ENCODE peak calls at places on chromosome 1, in ten cellular contexts. B is HFFc6; N is PC-3; M is stimulated activated CD8-positive, alpha-beta memory T cell treated with anti-CD3 and anti-CD28 coated beads, Interleukin-15, amount 100 ng/mL, for 1 hour; W is DMS 273 treated with DMSO at 0.1 percent for 48 hours; V is left cardiac atrium; E is NCI-H524 treated with DMSO at 0.1 percent for 48 hours; L is AG09309; T is T-helper 1 cell; I is HEK293T. D is an unnamed sample.

GRCh38 chr1:80929868-80930508 is 870.7 kb upstream of the ADGRL2 start:
- DNase-seq in B (no peak), N (no peak), M (no peak), W (no peak), V (no peak), E (no peak), L (no peak), T (no peak), I (no peak), D (no peak)

GRCh38 chr1:88983791-88984552 is 8.5 kb downstream of the KYAT3 start:
- DNase-seq in B (peak; percentile 58), N (peak; percentile 84), M (no peak), W (no peak), V (no peak), E (no peak), L (no peak), T (peak; percentile 30), I (peak; percentile 22), D (no peak)

GRCh38 chr1:184242507-184242943 is 144.3 kb upstream of the C1orf21 start:
- DNase-seq in B (peak; percentile 29), N (peak; percentile 62), M (no peak), W (no peak), V (no peak), E (no peak), L (peak; percentile 13), T (no peak), I (peak; percentile 26), D (no peak)

GRCh38 chr1:1827089-1827433 is 48.8 kb upstream of the NADK start:
- DNase-seq in B (no peak), N (no peak), M (no peak), W (no peak), V (no peak), E (no peak), L (no peak), T (no peak), I (no peak), D (no peak)

GRCh38 chr1:236608930-236609726 is 4.8 kb upstream of the HEATR1 start:
- DNase-seq in B (peak; percentile 50), N (peak; percentile 52), M (no peak), W (peak; percentile 10), V (peak; percentile 54), E (no peak), L (peak; percentile 13), T (no peak), I (peak; percentile 70), D (peak; percentile 73)

GRCh38 chr1:187244623-187245022 is 415.9 kb downstream of the PLA2G4A start:
- DNase-seq in B (no peak), N (peak; percentile 56), M (no peak), W (peak; percentile 17), V (no peak), E (no peak), L (no peak), T (no peak), I (no peak), D (peak; percentile 18)

GRCh38 chr1:184223216-184223615 is 163.6 kb upstream of the C1orf21 start:
- DNase-seq in B (no peak), N (peak; percentile 72), M (no peak), W (no peak), V (no peak), E (no peak), L (no peak), T (no peak), I (no peak), D (no peak)

GRCh38 chr1:151494741-151495281 is 16.4 kb upstream of the CGN start:
- DNase-seq in B (peak; percentile 55), N (peak; percentile 92), M (no peak), W (peak; percentile 28), V (no peak), E (no peak), L (peak; percentile 39), T (no peak), I (no peak), D (no peak)

GRCh38 chr1:202160377-202160940 is at the start of gene PTPN7:
- DNase-seq in B (no peak), N (no peak), M (peak; percentile 78), W (peak; percentile 12), V (no peak), E (no peak), L (no peak), T (peak; percentile 69), I (no peak), D (no peak)

GRCh38 chr1:167518331-167518700 is at the start of gene CD247:
- DNase-seq in B (no peak), N (no peak), M (peak; percentile 56), W (no peak), V (no peak), E (no peak), L (no peak), T (peak; percentile 71), I (no peak), D (no peak)

GRCh38 chr1:3869751-3870301 is 12.6 kb downstream of the DFFB start:
- DNase-seq in B (no peak), N (no peak), M (no peak), W (no peak), V (no peak), E (no peak), L (no peak), T (no peak), I (peak; percentile 21), D (no peak)

GRCh38 chr1:41365772-41366427 is 4.7 kb downstream of the FOXO6 start:
- DNase-seq in B (no peak), N (no peak), M (no peak), W (peak; percentile 100), V (no peak), E (peak; percentile 24), L (no peak), T (no peak), I (no peak), D (no peak)

GRCh38 chr1:208201241-208201640 is 42.9 kb downstream of the PLXNA2 start:
- DNase-seq in B (peak; percentile 92), N (peak; percentile 98), M (no peak), W (no peak), V (peak; percentile 78), E (no peak), L (peak; percentile 67), T (no peak), I (no peak), D (no peak)

GRCh38 chr1:16351449-16351993 is 759 bp downstream of the FBXO42 start:
- DNase-seq in B (no peak), N (peak; percentile 42), M (no peak), W (no peak), V (no peak), E (no peak), L (no peak), T (no peak), I (no peak), D (no peak)

GRCh38 chr1:91374086-91374485 is 30.6 kb downstream of the HFM1 start:
- DNase-seq in B (no peak), N (no peak), M (no peak), W (no peak), V (no peak), E (no peak), L (no peak), T (no peak), I (no peak), D (no peak)

GRCh38 chr1:181208967-181209366 is 120.5 kb downstream of the IER5 start:
- DNase-seq in B (no peak), N (no peak), M (no peak), W (peak; percentile 94), V (no peak), E (peak; percentile 70), L (no peak), T (no peak), I (no peak), D (no peak)

GRCh38 chr1:16215882-16216753 is 3.7 kb upstream of the ARHGEF19 start:
- DNase-seq in B (peak; percentile 28), N (peak; percentile 82), M (no peak), W (peak; percentile 23), V (peak; percentile 94), E (no peak), L (peak; percentile 4), T (peak; percentile 52), I (peak; percentile 94), D (no peak)

GRCh38 chr1:16091296-16091695 is 17.8 kb upstream of the FAM131C start:
- DNase-seq in B (no peak), N (peak; percentile 64), M (no peak), W (no peak), V (no peak), E (no peak), L (no peak), T (no peak), I (no peak), D (no peak)

GRCh38 chr1:64077281-64077940 is 126.0 kb upstream of the UBE2U start:
- DNase-seq in B (no peak), N (no peak), M (no peak), W (no peak), V (no peak), E (no peak), L (no peak), T (no peak), I (no peak), D (no peak)